ENCODE peak calls at places on chromosomes 1 and 21, in ten cellular contexts. C is BJ; X is NCI-H1436; W is stimulated activated CD4-positive, alpha-beta T cell treated with anti-CD3 and anti-CD28 coated beads, Interleukin-4, amount 100 ng/mL, for 48 hours; R is activated T-cell treated with anti-CD3 and anti-CD28 coated beads for 1 hour; T is activated naive CD4-positive, alpha-beta T cell; F is T-cell; M is NCI-H524 treated with DMSO at 0.1 percent for 48 hours; Y is iPS-NIHi11; D is cardiac fibroblast. G is an unnamed sample.

GRCh38 chr21:29233611-29234540 is 64.8 kb upstream of the BACH1 start:
- DNase-seq in C (no peak), X (no peak), W (peak; percentile 38), R (no peak), T (no peak), F (no peak), M (no peak), Y (no peak), D (no peak), G (no peak)

GRCh38 chr1:82388679-82389078 is 587.9 kb downstream of the ADGRL2 start:
- DNase-seq in C (no peak), X (peak; percentile 57), W (no peak), R (no peak), T (no peak), F (no peak), M (no peak), Y (no peak), D (peak; percentile 73), G (peak; percentile 7)

GRCh38 chr1:27868932-27869718 is 3.2 kb upstream of the THEMIS2 start:
- DNase-seq in C (no peak), X (no peak), W (peak; percentile 47), R (peak; percentile 39), T (no peak), F (peak; percentile 66), M (no peak), Y (no peak), D (no peak), G (peak; percentile 75)

GRCh38 chr21:29238967-29239289 is 59.8 kb upstream of the BACH1 start:
- DNase-seq in C (no peak), X (no peak), W (no peak), R (no peak), T (no peak), F (no peak), M (no peak), Y (no peak), D (peak; percentile 61), G (no peak)

GRCh38 chr1:50047916-50048694 is 24.4 kb upstream of the AGBL4 start:
- DNase-seq in C (no peak), X (no peak), W (no peak), R (no peak), T (no peak), F (no peak), M (no peak), Y (peak; percentile 74), D (no peak), G (no peak)

GRCh38 chr1:202207292-202207691 is 13.7 kb downstream of the LGR6 start:
- DNase-seq in C (peak; percentile 5), X (peak; percentile 37), W (no peak), R (no peak), T (no peak), F (no peak), M (peak; percentile 75), Y (peak; percentile 44), D (peak; percentile 61), G (peak; percentile 82)

GRCh38 chr1:224897501-224897900 is 32.0 kb upstream of the DNAH14 start:
- DNase-seq in C (no peak), X (no peak), W (no peak), R (no peak), T (no peak), F (no peak), M (no peak), Y (no peak), D (no peak), G (no peak)

GRCh38 chr1:167849656-167850055 is 64.3 kb downstream of the ADCY10 start:
- DNase-seq in C (no peak), X (no peak), W (no peak), R (no peak), T (no peak), F (no peak), M (no peak), Y (no peak), D (no peak), G (no peak)

GRCh38 chr1:99503276-99503747 is 142.6 kb upstream of the PALMD start:
- DNase-seq in C (no peak), X (no peak), W (no peak), R (no peak), T (no peak), F (no peak), M (no peak), Y (no peak), D (peak; percentile 84), G (peak; percentile 23)

GRCh38 chr1:22228074-22228473 is 85.2 kb upstream of the WNT4 start:
- DNase-seq in C (no peak), X (no peak), W (no peak), R (no peak), T (no peak), F (no peak), M (no peak), Y (no peak), D (no peak), G (no peak)

GRCh38 chr1:48019714-48020315 is 22.6 kb upstream of the TRABD2B start:
- DNase-seq in C (no peak), X (no peak), W (no peak), R (no peak), T (no peak), F (no peak), M (no peak), Y (no peak), D (no peak), G (no peak)

GRCh38 chr1:27342391-27342777 is 562 bp downstream of the SYTL1 start:
- DNase-seq in C (no peak), X (no peak), W (no peak), R (no peak), T (no peak), F (no peak), M (no peak), Y (no peak), D (no peak), G (no peak)

GRCh38 chr1:55544826-55545225 is 329.7 kb upstream of the USP24 start:
- DNase-seq in C (peak; percentile 51), X (no peak), W (no peak), R (no peak), T (no peak), F (no peak), M (no peak), Y (no peak), D (no peak), G (no peak)

GRCh38 chr1:214581785-214582184 is 21.2 kb upstream of the CENPF start:
- DNase-seq in C (peak; percentile 37), X (no peak), W (no peak), R (no peak), T (no peak), F (no peak), M (no peak), Y (peak; percentile 16), D (peak; percentile 89), G (peak; percentile 41)

GRCh38 chr1:247054992-247055415 is 23.6 kb downstream of the ZNF670 start:
- DNase-seq in C (no peak), X (no peak), W (no peak), R (no peak), T (no peak), F (no peak), M (no peak), Y (no peak), D (peak; percentile 82), G (peak; percentile 25)